ENCODE peak calls at places on chromosome 21, in ten cellular contexts. One of them, this sample, is unnamed.
A peak's percentile ranks its signal among the peaks of the same experiment; 100 is the strongest.

GRCh38 chr21:45255381-45256020 is 32.2 kb downstream of the POFUT2 start:
- DNase-seq in suprapubic skin: no peak
- DNase-seq in CD8-positive, alpha-beta T cell: no peak
- DNase-seq in mammary epithelial cell: peak; percentile 26
- DNase-seq in Caco-2: peak; percentile 19
- DNase-seq in HL-60: no peak
- DNase-seq in prostate gland: no peak
- DNase-seq in kidney epithelial cell: no peak
- DNase-seq in dorsolateral prefrontal cortex: no peak
- DNase-seq in psoas muscle: peak; percentile 42
- DNase-seq in this sample: no peak

GRCh38 chr21:35138665-35139381 is 89.7 kb upstream of the RUNX1 start:
- DNase-seq in suprapubic skin: no peak
- DNase-seq in CD8-positive, alpha-beta T cell: no peak
- DNase-seq in mammary epithelial cell: peak; percentile 100
- DNase-seq in Caco-2: peak; percentile 12
- DNase-seq in HL-60: no peak
- DNase-seq in prostate gland: no peak
- DNase-seq in kidney epithelial cell: peak; percentile 94
- DNase-seq in dorsolateral prefrontal cortex: no peak
- DNase-seq in psoas muscle: no peak
- DNase-seq in this sample: no peak

GRCh38 chr21:28884481-28884880 is 108.2 kb downstream of the LTN1 start:
- DNase-seq in suprapubic skin: no peak
- DNase-seq in CD8-positive, alpha-beta T cell: no peak
- DNase-seq in mammary epithelial cell: peak; percentile 4
- DNase-seq in Caco-2: no peak
- DNase-seq in HL-60: peak; percentile 38
- DNase-seq in prostate gland: no peak
- DNase-seq in kidney epithelial cell: no peak
- DNase-seq in dorsolateral prefrontal cortex: no peak
- DNase-seq in psoas muscle: no peak
- DNase-seq in this sample: no peak

GRCh38 chr21:34091607-34092006 is 18.2 kb downstream of the MRPS6 start:
- DNase-seq in suprapubic skin: no peak
- DNase-seq in CD8-positive, alpha-beta T cell: no peak
- DNase-seq in mammary epithelial cell: no peak
- DNase-seq in Caco-2: no peak
- DNase-seq in HL-60: no peak
- DNase-seq in prostate gland: no peak
- DNase-seq in kidney epithelial cell: no peak
- DNase-seq in dorsolateral prefrontal cortex: no peak
- DNase-seq in psoas muscle: no peak
- DNase-seq in this sample: no peak

GRCh38 chr21:46125846-46126301 is 28.0 kb downstream of the COL6A2 start:
- DNase-seq in suprapubic skin: peak; percentile 59
- DNase-seq in CD8-positive, alpha-beta T cell: no peak
- DNase-seq in mammary epithelial cell: no peak
- DNase-seq in Caco-2: no peak
- DNase-seq in HL-60: no peak
- DNase-seq in prostate gland: no peak
- DNase-seq in kidney epithelial cell: no peak
- DNase-seq in dorsolateral prefrontal cortex: peak; percentile 35
- DNase-seq in psoas muscle: peak; percentile 50
- DNase-seq in this sample: no peak

GRCh38 chr21:27320868-27321267 is 354.0 kb upstream of the ADAMTS5 start:
- DNase-seq in suprapubic skin: no peak
- DNase-seq in CD8-positive, alpha-beta T cell: no peak
- DNase-seq in mammary epithelial cell: no peak
- DNase-seq in Caco-2: no peak
- DNase-seq in HL-60: no peak
- DNase-seq in prostate gland: no peak
- DNase-seq in kidney epithelial cell: no peak
- DNase-seq in dorsolateral prefrontal cortex: no peak
- DNase-seq in psoas muscle: no peak
- DNase-seq in this sample: no peak

GRCh38 chr21:35905973-35906357 is 154.4 kb downstream of the SETD4 start:
- DNase-seq in suprapubic skin: no peak
- DNase-seq in CD8-positive, alpha-beta T cell: no peak
- DNase-seq in mammary epithelial cell: no peak
- DNase-seq in Caco-2: no peak
- DNase-seq in HL-60: no peak
- DNase-seq in prostate gland: no peak
- DNase-seq in kidney epithelial cell: no peak
- DNase-seq in dorsolateral prefrontal cortex: no peak
- DNase-seq in psoas muscle: peak; percentile 52
- DNase-seq in this sample: no peak

GRCh38 chr21:29789393-29789792 is 150.4 kb downstream of the GRIK1 start:
- DNase-seq in suprapubic skin: no peak
- DNase-seq in CD8-positive, alpha-beta T cell: no peak
- DNase-seq in mammary epithelial cell: no peak
- DNase-seq in Caco-2: no peak
- DNase-seq in HL-60: no peak
- DNase-seq in prostate gland: no peak
- DNase-seq in kidney epithelial cell: no peak
- DNase-seq in dorsolateral prefrontal cortex: no peak
- DNase-seq in psoas muscle: no peak
- DNase-seq in this sample: no peak

GRCh38 chr21:43313221-43313938 is 113.6 kb downstream of the SIK1 start:
- DNase-seq in suprapubic skin: no peak
- DNase-seq in CD8-positive, alpha-beta T cell: no peak
- DNase-seq in mammary epithelial cell: no peak
- DNase-seq in Caco-2: no peak
- DNase-seq in HL-60: no peak
- DNase-seq in prostate gland: no peak
- DNase-seq in kidney epithelial cell: no peak
- DNase-seq in dorsolateral prefrontal cortex: no peak
- DNase-seq in psoas muscle: peak; percentile 53
- DNase-seq in this sample: no peak

GRCh38 chr21:43311303-43311817 is 115.6 kb downstream of the SIK1 start:
- DNase-seq in suprapubic skin: no peak
- DNase-seq in CD8-positive, alpha-beta T cell: no peak
- DNase-seq in mammary epithelial cell: peak; percentile 14
- DNase-seq in Caco-2: peak; percentile 79
- DNase-seq in HL-60: no peak
- DNase-seq in prostate gland: no peak
- DNase-seq in kidney epithelial cell: no peak
- DNase-seq in dorsolateral prefrontal cortex: no peak
- DNase-seq in psoas muscle: no peak
- DNase-seq in this sample: no peak

GRCh38 chr21:43313939-43314405 is 113.0 kb downstream of the SIK1 start:
- DNase-seq in suprapubic skin: no peak
- DNase-seq in CD8-positive, alpha-beta T cell: no peak
- DNase-seq in mammary epithelial cell: no peak
- DNase-seq in Caco-2: no peak
- DNase-seq in HL-60: no peak
- DNase-seq in prostate gland: no peak
- DNase-seq in kidney epithelial cell: no peak
- DNase-seq in dorsolateral prefrontal cortex: no peak
- DNase-seq in psoas muscle: peak; percentile 31
- DNase-seq in this sample: no peak

GRCh38 chr21:43312011-43312410 is 114.9 kb downstream of the SIK1 start:
- DNase-seq in suprapubic skin: no peak
- DNase-seq in CD8-positive, alpha-beta T cell: no peak
- DNase-seq in mammary epithelial cell: no peak
- DNase-seq in Caco-2: no peak
- DNase-seq in HL-60: no peak
- DNase-seq in prostate gland: no peak
- DNase-seq in kidney epithelial cell: no peak
- DNase-seq in dorsolateral prefrontal cortex: no peak
- DNase-seq in psoas muscle: no peak
- DNase-seq in this sample: no peak

DNA sequence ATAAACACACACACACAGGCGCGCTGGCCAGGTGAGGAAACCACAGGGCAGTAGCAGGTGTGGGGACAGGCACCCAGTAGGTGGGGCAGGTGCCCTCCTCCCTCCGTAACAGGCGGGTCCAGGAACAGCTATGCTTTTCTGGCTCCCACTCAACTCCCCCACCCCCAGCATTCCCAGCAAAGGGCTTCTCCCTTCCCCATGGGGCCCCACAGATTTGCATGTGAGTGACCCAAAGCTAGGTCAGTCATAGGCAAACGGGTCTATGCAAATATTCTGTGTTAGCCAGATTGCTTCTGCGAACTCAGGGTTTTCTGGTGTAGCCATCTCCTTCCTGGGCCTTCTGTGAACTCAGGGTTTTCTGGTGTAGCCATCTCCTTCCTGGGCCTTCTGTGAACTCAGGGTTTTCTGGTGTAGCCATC is 114.2 kb downstream of the SIK1 start:
- DNase-seq in suprapubic skin: no peak
- DNase-seq in CD8-positive, alpha-beta T cell: no peak
- DNase-seq in mammary epithelial cell: no peak
- DNase-seq in Caco-2: peak; percentile 72
- DNase-seq in HL-60: no peak
- DNase-seq in prostate gland: no peak
- DNase-seq in kidney epithelial cell: no peak
- DNase-seq in dorsolateral prefrontal cortex: no peak
- DNase-seq in psoas muscle: no peak
- DNase-seq in this sample: no peak
- TF ChIP-seq CTCF in suprapubic skin: no peak
- TF ChIP-seq CTCF in CD8-positive, alpha-beta T cell: no peak
- TF ChIP-seq CTCF in mammary epithelial cell: no peak
- TF ChIP-seq CTCF in Caco-2: no peak
- TF ChIP-seq CTCF in HL-60: no peak
- TF ChIP-seq CTCF in prostate gland: no peak
- TF ChIP-seq CTCF in kidney epithelial cell: no peak
- TF ChIP-seq CTCF in dorsolateral prefrontal cortex: no peak
- TF ChIP-seq CTCF in psoas muscle: no peak
- TF ChIP-seq CTCF in this sample: no peak

DNA sequence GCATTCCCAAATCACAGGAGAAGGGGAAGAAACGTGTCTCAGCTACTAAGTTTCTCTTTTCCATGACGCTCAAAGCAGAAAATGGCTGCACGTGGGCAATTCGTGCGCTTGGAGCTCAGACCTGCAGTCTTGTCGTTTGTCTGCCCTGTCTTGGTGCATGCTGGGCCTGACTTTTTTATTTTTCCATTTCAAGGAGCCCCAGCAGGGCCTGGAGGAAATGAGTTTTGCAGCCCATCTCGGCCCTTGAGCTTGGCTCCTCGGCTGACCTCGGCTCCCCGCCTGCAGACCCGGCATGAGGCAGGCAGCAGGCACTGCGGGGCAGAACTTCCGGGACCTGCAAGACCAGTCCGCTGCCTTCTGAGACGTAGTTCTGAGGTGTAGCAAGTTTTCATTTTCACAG is 25.6 kb downstream of the ERG start:
- DNase-seq in suprapubic skin: no peak
- DNase-seq in CD8-positive, alpha-beta T cell: no peak
- DNase-seq in mammary epithelial cell: no peak
- DNase-seq in Caco-2: no peak
- DNase-seq in HL-60: no peak
- DNase-seq in prostate gland: no peak
- DNase-seq in kidney epithelial cell: no peak
- DNase-seq in dorsolateral prefrontal cortex: no peak
- DNase-seq in psoas muscle: no peak
- DNase-seq in this sample: no peak
- H3K4me3 ChIP-seq in suprapubic skin: no peak overlapping the region
- H3K4me3 ChIP-seq in CD8-positive, alpha-beta T cell: no peak overlapping the region
- H3K4me3 ChIP-seq in mammary epithelial cell: no peak overlapping the region
- H3K4me3 ChIP-seq in Caco-2: no peak overlapping the region
- H3K4me3 ChIP-seq in HL-60: no peak overlapping the region
- H3K4me3 ChIP-seq in prostate gland: no peak overlapping the region
- H3K4me3 ChIP-seq in kidney epithelial cell: no peak overlapping the region
- H3K4me3 ChIP-seq in dorsolateral prefrontal cortex: no peak overlapping the region
- H3K4me3 ChIP-seq in psoas muscle: peak overlapping the region; percentile 4
- H3K4me3 ChIP-seq in this sample: no peak overlapping the region

GRCh38 chr21:38167345-38167744 is 89.4 kb upstream of the KCNJ15 start:
- DNase-seq in suprapubic skin: no peak
- DNase-seq in CD8-positive, alpha-beta T cell: no peak
- DNase-seq in mammary epithelial cell: no peak
- DNase-seq in Caco-2: no peak
- DNase-seq in HL-60: no peak
- DNase-seq in prostate gland: no peak
- DNase-seq in kidney epithelial cell: no peak
- DNase-seq in dorsolateral prefrontal cortex: no peak
- DNase-seq in psoas muscle: no peak
- DNase-seq in this sample: no peak

GRCh38 chr21:38175321-38175720 is 81.5 kb upstream of the KCNJ15 start:
- DNase-seq in suprapubic skin: no peak
- DNase-seq in CD8-positive, alpha-beta T cell: no peak
- DNase-seq in mammary epithelial cell: no peak
- DNase-seq in Caco-2: no peak
- DNase-seq in HL-60: no peak
- DNase-seq in prostate gland: no peak
- DNase-seq in kidney epithelial cell: no peak
- DNase-seq in dorsolateral prefrontal cortex: no peak
- DNase-seq in psoas muscle: no peak
- DNase-seq in this sample: no peak

GRCh38 chr21:38170283-38170682 is 86.5 kb upstream of the KCNJ15 start:
- DNase-seq in suprapubic skin: no peak
- DNase-seq in CD8-positive, alpha-beta T cell: no peak
- DNase-seq in mammary epithelial cell: peak; percentile 43
- DNase-seq in Caco-2: no peak
- DNase-seq in HL-60: peak; percentile 36
- DNase-seq in prostate gland: peak; percentile 11
- DNase-seq in kidney epithelial cell: no peak
- DNase-seq in dorsolateral prefrontal cortex: no peak
- DNase-seq in psoas muscle: no peak
- DNase-seq in this sample: no peak

GRCh38 chr21:38171723-38172344 is 85.0 kb upstream of the KCNJ15 start:
- DNase-seq in suprapubic skin: no peak
- DNase-seq in CD8-positive, alpha-beta T cell: no peak
- DNase-seq in mammary epithelial cell: no peak
- DNase-seq in Caco-2: peak; percentile 38
- DNase-seq in HL-60: peak; percentile 7
- DNase-seq in prostate gland: no peak
- DNase-seq in kidney epithelial cell: peak; percentile 80
- DNase-seq in dorsolateral prefrontal cortex: no peak
- DNase-seq in psoas muscle: no peak
- DNase-seq in this sample: no peak

GRCh38 chr21:38170705-38171682 is 85.8 kb upstream of the KCNJ15 start:
- DNase-seq in suprapubic skin: no peak
- DNase-seq in CD8-positive, alpha-beta T cell: no peak
- DNase-seq in mammary epithelial cell: no peak
- DNase-seq in Caco-2: no peak
- DNase-seq in HL-60: no peak
- DNase-seq in prostate gland: no peak
- DNase-seq in kidney epithelial cell: no peak
- DNase-seq in dorsolateral prefrontal cortex: no peak
- DNase-seq in psoas muscle: no peak
- DNase-seq in this sample: no peak
- TF ChIP-seq CTCF in suprapubic skin: no peak
- TF ChIP-seq CTCF in CD8-positive, alpha-beta T cell: no peak
- TF ChIP-seq CTCF in mammary epithelial cell: peak; percentile 15
- TF ChIP-seq CTCF in Caco-2: no peak
- TF ChIP-seq CTCF in HL-60: no peak
- TF ChIP-seq CTCF in prostate gland: no peak
- TF ChIP-seq CTCF in kidney epithelial cell: peak; percentile 27
- TF ChIP-seq CTCF in dorsolateral prefrontal cortex: no peak
- TF ChIP-seq CTCF in psoas muscle: no peak
- TF ChIP-seq CTCF in this sample: peak; percentile 37

DNA sequence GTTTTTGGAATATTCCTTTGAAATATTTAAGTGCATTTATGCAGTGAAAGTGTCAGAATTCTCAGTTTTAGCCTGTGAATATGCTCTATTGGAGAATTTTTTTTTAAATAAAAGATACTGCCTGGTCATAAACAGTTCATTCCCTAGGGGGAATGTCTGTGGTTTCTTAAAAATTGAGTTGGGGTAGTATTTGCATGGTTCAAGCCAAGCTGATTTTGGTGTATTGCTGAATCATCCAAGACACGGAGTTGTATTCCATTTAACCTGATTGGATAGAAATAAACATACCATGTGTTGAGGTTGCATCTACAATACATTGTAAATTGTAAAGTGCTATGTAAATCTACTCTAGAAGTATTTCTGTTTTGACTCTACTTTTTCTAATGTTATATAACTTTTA is 198.9 kb downstream of the USP25 start:
- DNase-seq in suprapubic skin: no peak
- DNase-seq in CD8-positive, alpha-beta T cell: no peak
- DNase-seq in mammary epithelial cell: no peak
- DNase-seq in Caco-2: no peak
- DNase-seq in HL-60: no peak
- DNase-seq in prostate gland: no peak
- DNase-seq in kidney epithelial cell: no peak
- DNase-seq in dorsolateral prefrontal cortex: no peak
- DNase-seq in psoas muscle: no peak
- DNase-seq in this sample: no peak
- H3K4me3 ChIP-seq in suprapubic skin: no peak overlapping the region
- H3K4me3 ChIP-seq in CD8-positive, alpha-beta T cell: no peak overlapping the region
- H3K4me3 ChIP-seq in mammary epithelial cell: no peak overlapping the region
- H3K4me3 ChIP-seq in Caco-2: no peak overlapping the region
- H3K4me3 ChIP-seq in HL-60: no peak overlapping the region
- H3K4me3 ChIP-seq in prostate gland: no peak overlapping the region
- H3K4me3 ChIP-seq in kidney epithelial cell: no peak overlapping the region
- H3K4me3 ChIP-seq in dorsolateral prefrontal cortex: peak overlapping the region; percentile 18
- H3K4me3 ChIP-seq in psoas muscle: no peak overlapping the region
- H3K4me3 ChIP-seq in this sample: no peak overlapping the region